ENCODE peak calls at places on chromosomes 11 and 22, in four cellular contexts. One of them, this sample, is unnamed.

GRCh38 chr11:44243633-44244343 is 66.2 kb downstream of the ALX4 start:
- DNase-seq in heart right ventricle: no peak
- DNase-seq in AG10803: peak; percentile 66
- DNase-seq in AG09309: no peak
- DNase-seq in this sample: peak; percentile 68

GRCh38 chr22:36765943-36766450 is 9.9 kb downstream of the IFT27 start:
- DNase-seq in AG09309: peak; percentile 17
- DNase-seq in heart right ventricle: no peak
- DNase-seq in AG10803: peak; percentile 61
- DNase-seq in this sample: no peak

GRCh38 chr11:111631666-111632039 is 29.4 kb downstream of the SIK2 start:
- DNase-seq in heart right ventricle: no peak
- DNase-seq in AG10803: peak; percentile 90
- DNase-seq in AG09309: peak; percentile 63
- DNase-seq in this sample: peak; percentile 87

GRCh38 chr11:70670684-70671034 is 272.3 kb downstream of the CTTN start:
- DNase-seq in AG10803: no peak
- DNase-seq in heart right ventricle: no peak
- DNase-seq in AG09309: no peak
- DNase-seq in this sample: no peak

GRCh38 chr22:30906946-30907345 is 61.6 kb downstream of the MORC2 start:
- DNase-seq in AG10803: no peak
- DNase-seq in AG09309: no peak
- DNase-seq in heart right ventricle: no peak
- DNase-seq in this sample: no peak

GRCh38 chr11:27254744-27255446 is 108.1 kb downstream of the CCDC34 start:
- DNase-seq in heart right ventricle: no peak
- DNase-seq in AG09309: peak; percentile 58
- DNase-seq in AG10803: peak; percentile 98
- DNase-seq in this sample: peak; percentile 61

GRCh38 chr11:92556435-92556834 is 331.8 kb downstream of the FAT3 start:
- DNase-seq in AG10803: peak; percentile 11
- DNase-seq in heart right ventricle: no peak
- DNase-seq in AG09309: no peak
- DNase-seq in this sample: peak; percentile 33

GRCh38 chr11:73854680-73855079 is 22.0 kb downstream of the COA4 start:
- DNase-seq in AG10803: peak; percentile 48
- DNase-seq in AG09309: no peak
- DNase-seq in heart right ventricle: no peak
- DNase-seq in this sample: peak; percentile 30

GRCh38 chr22:37183432-37184379 is 4.3 kb downstream of the C1QTNF6 start:
- DNase-seq in AG09309: no peak
- DNase-seq in AG10803: no peak
- DNase-seq in heart right ventricle: no peak
- DNase-seq in this sample: no peak

GRCh38 chr11:14499178-14499559 is 442 bp downstream of the COPB1 start:
- DNase-seq in AG09309: no peak
- DNase-seq in heart right ventricle: no peak
- DNase-seq in AG10803: peak; percentile 9
- DNase-seq in this sample: peak; percentile 16

GRCh38 chr11:113106507-113106906 is 145.3 kb downstream of the NCAM1 start:
- DNase-seq in heart right ventricle: no peak
- DNase-seq in AG09309: no peak
- DNase-seq in AG10803: peak; percentile 89
- DNase-seq in this sample: peak; percentile 39

DNA sequence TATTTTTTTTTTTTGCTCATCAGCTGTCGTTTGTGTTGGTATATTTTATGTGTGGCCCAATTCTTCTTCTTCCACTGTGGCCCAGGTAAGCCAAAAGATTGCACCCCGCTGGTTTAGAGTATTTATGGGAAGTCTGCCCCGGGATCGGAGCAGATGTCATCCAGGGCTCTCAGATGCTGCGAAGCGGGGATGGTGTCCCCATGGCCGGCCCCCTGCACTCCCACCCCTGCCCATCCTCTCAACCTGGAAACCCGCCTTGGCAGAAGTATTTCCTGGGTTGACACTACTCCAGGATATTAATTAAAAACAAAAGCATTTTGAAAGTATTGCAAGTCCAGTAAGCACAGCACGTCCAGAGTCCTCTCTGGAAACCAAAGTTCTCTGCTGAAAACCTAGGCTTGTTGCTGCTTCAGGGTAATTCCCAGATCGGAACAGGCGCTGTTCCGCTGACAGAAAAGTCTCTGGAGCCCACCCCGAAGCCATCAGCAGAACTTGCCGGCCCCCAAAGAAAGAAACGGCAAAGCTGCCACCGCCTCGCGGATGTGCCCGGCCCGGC is 833 bp downstream of the SCUBE2 start:
- DNase-seq in AG10803: peak; percentile 8
- DNase-seq in AG09309: no peak
- DNase-seq in heart right ventricle: no peak
- DNase-seq in this sample: no peak
- TF ChIP-seq CTCF in AG10803: no peak
- TF ChIP-seq CTCF in AG09309: no peak
- TF ChIP-seq CTCF in heart right ventricle: no peak
- TF ChIP-seq CTCF in this sample: no peak

GRCh38 chr11:270451-271208 is 7.6 kb upstream of the NLRP6 start:
- DNase-seq in heart right ventricle: no peak
- DNase-seq in AG09309: no peak
- DNase-seq in AG10803: no peak
- DNase-seq in this sample: no peak

GRCh38 chr11:269146-269890 is 8.9 kb upstream of the NLRP6 start:
- DNase-seq in heart right ventricle: no peak
- DNase-seq in AG09309: no peak
- DNase-seq in AG10803: peak; percentile 56
- DNase-seq in this sample: peak; percentile 24

GRCh38 chr11:271316-271715 is 6.9 kb upstream of the NLRP6 start:
- DNase-seq in AG09309: no peak
- DNase-seq in heart right ventricle: no peak
- DNase-seq in AG10803: no peak
- DNase-seq in this sample: no peak

GRCh38 chr11:267491-267994 is 10.7 kb upstream of the NLRP6 start:
- DNase-seq in heart right ventricle: no peak
- DNase-seq in AG09309: no peak
- DNase-seq in AG10803: peak; percentile 28
- DNase-seq in this sample: no peak

DNA sequence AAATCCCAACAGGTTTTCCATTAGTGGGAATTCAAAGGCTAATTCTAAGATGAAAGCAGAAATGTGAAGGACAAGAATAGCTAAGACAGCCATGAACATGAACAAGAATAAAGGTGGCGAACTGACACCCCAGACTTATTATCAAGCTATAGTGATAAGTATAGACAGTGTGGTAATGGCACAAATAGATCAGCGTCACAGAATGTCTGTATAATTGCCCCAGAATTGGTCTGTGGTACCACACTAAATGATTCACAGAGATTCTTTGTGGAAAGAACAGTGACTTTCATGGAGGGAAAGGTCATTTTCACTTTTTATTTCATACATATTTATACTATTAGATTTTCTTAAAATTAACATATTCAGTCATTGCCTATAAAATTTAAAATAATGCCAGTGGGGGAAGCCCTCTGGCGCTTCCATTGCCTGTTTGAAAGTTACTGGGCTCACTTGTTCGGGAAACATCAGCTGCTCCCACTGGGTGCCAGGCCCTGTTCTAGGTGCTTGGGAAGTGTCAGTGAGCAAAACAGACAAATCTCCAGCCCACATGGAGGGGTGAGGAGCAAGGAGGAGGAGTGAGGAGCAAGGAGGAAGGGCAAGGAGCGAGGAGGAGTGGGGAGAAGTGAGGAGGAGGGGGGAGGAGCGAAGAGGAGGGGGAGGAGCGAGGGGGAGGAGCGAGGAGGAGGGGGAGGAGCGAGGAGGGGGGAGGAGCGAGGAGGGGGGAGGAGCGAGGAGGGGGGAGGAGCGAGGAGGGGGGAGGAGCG is 11.3 kb upstream of the NLRP6 start:
- DNase-seq in AG09309: no peak
- DNase-seq in heart right ventricle: no peak
- DNase-seq in AG10803: no peak
- DNase-seq in this sample: no peak
- H3K4me3 ChIP-seq in AG09309: no peak overlapping the region
- H3K4me3 ChIP-seq in heart right ventricle: no peak overlapping the region
- H3K4me3 ChIP-seq in AG10803: no peak overlapping the region
- H3K4me3 ChIP-seq in this sample: no peak overlapping the region

GRCh38 chr11:61580292-61580888 is 486 bp downstream of the SYT7 start:
- DNase-seq in AG09309: no peak
- DNase-seq in heart right ventricle: no peak
- DNase-seq in AG10803: no peak
- DNase-seq in this sample: no peak
- TF ChIP-seq CTCF in AG09309: no peak
- TF ChIP-seq CTCF in heart right ventricle: no peak
- TF ChIP-seq CTCF in AG10803: no peak
- TF ChIP-seq CTCF in this sample: no peak

GRCh38 chr11:66104057-66104638 is 34.1 kb downstream of the PACS1 start:
- DNase-seq in heart right ventricle: no peak
- DNase-seq in AG09309: no peak
- DNase-seq in AG10803: no peak
- DNase-seq in this sample: no peak

GRCh38 chr11:66106786-66107599 is 36.9 kb downstream of the PACS1 start:
- DNase-seq in AG10803: no peak
- DNase-seq in heart right ventricle: no peak
- DNase-seq in AG09309: no peak
- DNase-seq in this sample: peak; percentile 43

GRCh38 chr11:66100272-66101037 is 30.4 kb downstream of the PACS1 start:
- DNase-seq in AG09309: no peak
- DNase-seq in AG10803: no peak
- DNase-seq in heart right ventricle: peak; percentile 66
- DNase-seq in this sample: no peak

DNA sequence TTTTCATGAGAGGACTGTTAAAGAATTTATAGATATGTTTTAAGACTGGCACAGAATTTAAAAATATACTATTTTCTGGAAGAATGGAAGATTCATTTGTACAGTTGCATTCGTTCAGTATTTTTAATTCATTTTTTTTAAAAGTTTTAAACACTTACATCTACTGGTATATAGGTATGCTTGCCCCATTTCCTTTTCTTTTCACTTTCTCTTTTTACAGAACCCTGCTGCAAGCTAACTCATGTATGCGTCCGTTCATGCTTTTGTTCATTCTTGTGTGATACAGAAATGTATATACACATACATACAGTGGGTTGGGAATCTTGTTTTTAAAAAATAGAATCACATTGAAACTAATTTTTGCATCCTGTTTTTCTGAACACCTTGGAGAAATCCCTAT is 31.0 kb downstream of the PACS1 start:
- DNase-seq in AG10803: no peak
- DNase-seq in heart right ventricle: no peak
- DNase-seq in AG09309: no peak
- DNase-seq in this sample: no peak
- H3K4me3 ChIP-seq in AG10803: no peak overlapping the region
- H3K4me3 ChIP-seq in heart right ventricle: no peak overlapping the region
- H3K4me3 ChIP-seq in AG09309: no peak overlapping the region
- H3K4me3 ChIP-seq in this sample: no peak overlapping the region

DNA sequence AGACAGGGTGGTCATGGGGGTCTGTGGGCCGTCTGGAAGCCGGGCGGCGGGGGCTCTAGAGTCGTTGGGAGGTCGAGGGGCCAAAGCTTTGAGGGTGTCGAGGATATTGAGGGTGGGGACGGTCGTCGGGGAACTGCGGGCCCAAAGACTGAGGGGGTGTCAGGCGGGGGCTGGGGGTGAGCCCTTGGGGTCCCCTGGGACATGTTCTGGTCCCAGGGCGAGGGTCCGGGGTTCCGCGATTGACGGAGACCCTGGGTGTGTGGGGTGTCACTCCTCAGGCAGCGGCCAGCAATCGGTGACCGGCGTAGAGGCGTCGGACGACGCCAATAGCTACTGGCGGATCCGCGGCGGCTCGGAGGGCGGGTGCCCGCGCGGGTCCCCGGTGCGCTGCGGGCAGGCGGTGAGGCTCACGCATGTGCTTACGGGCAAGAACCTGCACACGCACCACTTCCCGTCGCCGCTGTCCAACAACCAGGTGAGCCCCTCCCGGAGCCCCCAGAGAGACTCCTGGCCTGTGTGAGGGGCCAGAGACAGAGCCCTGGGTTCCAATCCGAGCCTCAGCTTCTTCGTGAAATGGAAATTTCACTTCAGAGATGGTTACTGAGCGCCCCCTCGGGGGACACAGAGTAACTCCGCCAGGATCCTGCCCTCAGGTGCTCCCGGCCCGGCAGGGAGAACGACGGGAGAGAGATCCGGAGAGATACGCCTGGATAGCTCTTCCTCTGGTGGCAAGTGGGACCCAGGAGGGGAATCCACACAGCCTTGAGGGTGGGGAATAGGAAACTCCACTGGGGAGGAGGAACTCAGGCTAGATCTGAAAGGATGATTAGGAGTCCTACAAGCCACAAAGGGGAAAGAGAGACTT is 714 bp downstream of the SDF2L1 start:
- DNase-seq in heart right ventricle: peak; percentile 30
- DNase-seq in AG09309: no peak
- DNase-seq in AG10803: peak; percentile 35
- DNase-seq in this sample: peak; percentile 63
- TF ChIP-seq CTCF in heart right ventricle: peak; percentile 6
- TF ChIP-seq CTCF in AG09309: peak; percentile 70
- TF ChIP-seq CTCF in AG10803: peak; percentile 57
- TF ChIP-seq CTCF in this sample: peak; percentile 65

This sample was measured in cardiac fibroblast.